ENCODE peak calls at places on chromosome 21, in ten cellular contexts. S, H, X, E, R, G, J, T, C and P are unnamed samples.

GRCh38 chr21:39003982-39004775 is 179.1 kb downstream of the PSMG1 start:
- DNase-seq in S (no peak), H (peak), X (no peak), E (no peak), R (no peak), G (no peak), J (no peak), T (no peak), C (no peak), P (peak)

GRCh38 chr21:38824124-38824822 is 18.5 kb downstream of the ETS2 start:
- DNase-seq in S (no peak), H (no peak), X (no peak), E (no peak), R (no peak), G (no peak), J (no peak), T (peak), C (no peak), P (no peak)

GRCh38 chr21:41897047-41897669 is 18.0 kb upstream of the PRDM15 start:
- DNase-seq in S (no peak), H (no peak), X (no peak), E (no peak), R (no peak), G (no peak), J (no peak), T (no peak), C (no peak), P (no peak)

GRCh38 chr21:44999972-45000636 is 60.3 kb downstream of the SLX9 start:
- DNase-seq in S (no peak), H (no peak), X (peak), E (no peak), R (peak), G (no peak), J (no peak), T (no peak), C (peak), P (peak)

GRCh38 chr21:35394634-35395369 is 345.7 kb upstream of the RUNX1 start:
- DNase-seq in S (no peak), H (no peak), X (no peak), E (no peak), R (no peak), G (no peak), J (no peak), T (no peak), C (no peak), P (no peak)

GRCh38 chr21:35239811-35240219 is 190.7 kb upstream of the RUNX1 start:
- DNase-seq in S (no peak), H (no peak), X (peak), E (no peak), R (no peak), G (no peak), J (no peak), T (no peak), C (no peak), P (peak)

GRCh38 chr21:33844890-33845205 is 70.8 kb downstream of the ATP5PO start:
- DNase-seq in S (no peak), H (no peak), X (no peak), E (no peak), R (no peak), G (no peak), J (no peak), T (no peak), C (no peak), P (no peak)

GRCh38 chr21:32702702-32703101 is 25.1 kb downstream of the SYNJ1 start:
- DNase-seq in S (no peak), H (no peak), X (no peak), E (no peak), R (no peak), G (no peak), J (no peak), T (peak), C (no peak), P (no peak)

GRCh38 chr21:44800103-44800502 is 1.5 kb downstream of the UBE2G2 start:
- DNase-seq in S (no peak), H (no peak), X (no peak), E (no peak), R (no peak), G (peak), J (no peak), T (peak), C (no peak), P (no peak)

GRCh38 chr21:45987121-45987711 is 5.6 kb downstream of the COL6A1 start:
- DNase-seq in S (no peak), H (no peak), X (peak), E (no peak), R (peak), G (no peak), J (no peak), T (no peak), C (no peak), P (peak)

GRCh38 chr21:19810779-19811178 is 1187.4 kb upstream of the NCAM2 start:
- DNase-seq in S (no peak), H (no peak), X (no peak), E (no peak), R (no peak), G (no peak), J (no peak), T (no peak), C (no peak), P (no peak)

GRCh38 chr21:38965910-38966504 is 160.3 kb downstream of the ETS2 start:
- DNase-seq in S (no peak), H (no peak), X (no peak), E (no peak), R (no peak), G (peak), J (no peak), T (peak), C (peak), P (no peak)

GRCh38 chr21:34333150-34333739 is 30.6 kb upstream of the KCNE2 start:
- DNase-seq in S (no peak), H (no peak), X (no peak), E (no peak), R (no peak), G (no peak), J (no peak), T (no peak), C (no peak), P (no peak)

GRCh38 chr21:46041183-46041582 is 56.7 kb upstream of the COL6A2 start:
- DNase-seq in S (no peak), H (no peak), X (no peak), E (no peak), R (no peak), G (no peak), J (no peak), T (no peak), C (no peak), P (no peak)

GRCh38 chr21:39347537-39347936 is 1.4 kb downstream of the HMGN1 start:
- DNase-seq in S (no peak), H (no peak), X (no peak), E (no peak), R (no peak), G (no peak), J (no peak), T (peak), C (no peak), P (no peak)

GRCh38 chr21:44275041-44275440 is 10.6 kb upstream of the AIRE start:
- DNase-seq in S (no peak), H (no peak), X (no peak), E (no peak), R (no peak), G (no peak), J (no peak), T (peak), C (no peak), P (peak)

GRCh38 chr21:35641271-35642016 is 418.9 kb downstream of the SETD4 start:
- DNase-seq in S (no peak), H (no peak), X (no peak), E (no peak), R (no peak), G (no peak), J (no peak), T (no peak), C (no peak), P (no peak)

GRCh38 chr21:32189688-32190483 is 89.0 kb downstream of the MIS18A start:
- DNase-seq in S (no peak), H (no peak), X (no peak), E (no peak), R (no peak), G (no peak), J (no peak), T (no peak), C (no peak), P (no peak)

GRCh38 chr21:26637346-26637745 is 64.3 kb upstream of the CYYR1 start:
- DNase-seq in S (no peak), H (no peak), X (no peak), E (no peak), R (no peak), G (no peak), J (no peak), T (no peak), C (no peak), P (no peak)

GRCh38 chr21:31260790-31261189 is 83.3 kb downstream of the TIAM1 start:
- DNase-seq in S (no peak), H (no peak), X (no peak), E (no peak), R (no peak), G (no peak), J (no peak), T (no peak), C (no peak), P (no peak)

GRCh38 chr21:35252831-35253230 is 203.7 kb upstream of the RUNX1 start:
- DNase-seq in S (no peak), H (no peak), X (no peak), E (no peak), R (no peak), G (no peak), J (no peak), T (no peak), C (no peak), P (no peak)

GRCh38 chr21:33640697-33641338 is 723 bp downstream of the CRYZL1 start:
- DNase-seq in S (no peak), H (no peak), X (no peak), E (no peak), R (no peak), G (no peak), J (no peak), T (no peak), C (no peak), P (no peak)

GRCh38 chr21:23963454-23963853 is 1643.8 kb downstream of the MRPL39 start:
- DNase-seq in S (no peak), H (no peak), X (no peak), E (no peak), R (no peak), G (no peak), J (no peak), T (no peak), C (no peak), P (no peak)

GRCh38 chr21:31682625-31683024 is 23.1 kb downstream of the SOD1 start:
- DNase-seq in S (no peak), H (no peak), X (no peak), E (no peak), R (no peak), G (no peak), J (no peak), T (no peak), C (no peak), P (no peak)

GRCh38 chr21:45982758-45983731 is 1.5 kb downstream of the COL6A1 start:
- DNase-seq in S (no peak), H (no peak), X (peak), E (no peak), R (peak), G (no peak), J (no peak), T (no peak), C (peak), P (peak)

GRCh38 chr21:45404726-45405270 is at the start of gene COL18A1:
- DNase-seq in S (no peak), H (no peak), X (peak), E (no peak), R (no peak), G (peak), J (no peak), T (no peak), C (peak), P (peak)

GRCh38 chr21:38478782-38479181 is 19.5 kb downstream of the ERG start:
- DNase-seq in S (no peak), H (no peak), X (no peak), E (no peak), R (no peak), G (no peak), J (no peak), T (no peak), C (no peak), P (no peak)

GRCh38 chr21:18887922-18888602 is 484.5 kb upstream of the TMPRSS15 start:
- DNase-seq in S (no peak), H (no peak), X (no peak), E (no peak), R (no peak), G (no peak), J (no peak), T (peak), C (no peak), P (no peak)

GRCh38 chr21:37700641-37701202 is 215.5 kb downstream of the KCNJ6 start:
- DNase-seq in S (no peak), H (no peak), X (no peak), E (no peak), R (no peak), G (no peak), J (no peak), T (peak), C (no peak), P (peak)

GRCh38 chr21:39208624-39209333 is 25.5 kb upstream of the PSMG1 start:
- DNase-seq in S (no peak), H (no peak), X (no peak), E (no peak), R (no peak), G (no peak), J (no peak), T (peak), C (no peak), P (no peak)

GRCh38 chr21:19507682-19508260 is 1104.2 kb upstream of the TMPRSS15 start:
- DNase-seq in S (no peak), H (no peak), X (no peak), E (no peak), R (no peak), G (no peak), J (no peak), T (no peak), C (no peak), P (no peak)

GRCh38 chr21:34004013-34004938 is 69.1 kb upstream of the MRPS6 start:
- DNase-seq in S (no peak), H (no peak), X (no peak), E (no peak), R (no peak), G (no peak), J (no peak), T (no peak), C (no peak), P (peak)

GRCh38 chr21:45016031-45016430 is 58.3 kb upstream of the ADARB1 start:
- DNase-seq in S (no peak), H (no peak), X (peak), E (no peak), R (no peak), G (no peak), J (no peak), T (no peak), C (no peak), P (no peak)

GRCh38 chr21:19322360-19322759 is 918.8 kb upstream of the TMPRSS15 start:
- DNase-seq in S (no peak), H (no peak), X (no peak), E (no peak), R (no peak), G (no peak), J (no peak), T (peak), C (no peak), P (no peak)

GRCh38 chr21:27802816-27803475 is 836.1 kb upstream of the ADAMTS5 start:
- DNase-seq in S (no peak), H (no peak), X (no peak), E (no peak), R (no peak), G (peak), J (no peak), T (peak), C (no peak), P (no peak)

GRCh38 chr21:14542638-14543037 is 3.5 kb downstream of the SAMSN1 start:
- DNase-seq in S (no peak), H (no peak), X (no peak), E (no peak), R (no peak), G (no peak), J (no peak), T (no peak), C (no peak), P (no peak)
- H3K27ac ChIP-seq in S (peak), H (no peak), X (no peak), E (peak), R (no peak), G (peak), J (peak), T (no peak), C (no peak), P (no peak)

DNA sequence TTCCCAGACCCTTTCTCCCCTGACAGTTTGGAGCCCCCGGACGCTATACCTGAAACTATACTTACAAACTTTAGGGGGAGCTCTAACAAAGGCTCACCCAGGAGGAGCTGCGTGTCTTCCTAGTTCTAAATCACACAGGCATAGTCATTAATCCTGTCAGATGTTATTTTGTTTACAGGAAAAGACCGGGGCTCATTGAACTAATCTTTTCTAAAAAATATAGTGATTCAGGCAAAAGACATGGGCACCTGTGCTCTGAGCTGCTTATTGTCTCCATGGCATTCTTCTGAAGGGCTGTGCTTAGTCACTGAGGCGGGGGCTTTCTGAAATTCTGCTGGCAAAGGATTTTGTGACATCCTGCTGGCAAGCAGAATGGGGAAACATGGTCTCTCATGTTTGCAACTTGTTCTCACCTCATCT is 1577.0 kb downstream of the NCAM2 start:
- DNase-seq in S (no peak), H (no peak), X (no peak), E (no peak), R (no peak), G (no peak), J (no peak), T (no peak), C (no peak), P (no peak)
- H3K27ac ChIP-seq in S (no peak), H (no peak), X (no peak), E (no peak), R (no peak), G (no peak), J (no peak), T (no peak), C (no peak), P (no peak)

DNA sequence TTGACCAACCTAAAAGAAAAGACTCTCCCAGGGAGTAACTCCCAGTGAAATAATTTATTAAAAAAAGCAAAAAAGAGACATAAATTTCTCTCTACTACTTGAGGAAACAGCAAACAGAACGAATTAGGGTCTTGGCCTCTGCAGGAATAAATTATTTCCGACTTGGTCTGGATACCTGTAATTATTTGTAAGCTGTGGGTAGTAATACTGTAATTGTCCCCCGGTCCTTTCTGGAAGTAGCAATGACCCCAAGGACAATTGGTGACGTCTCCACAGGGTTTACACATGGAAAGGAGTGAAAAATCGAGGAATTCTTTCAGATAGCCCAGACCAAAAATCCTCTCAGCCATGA is 3.7 kb upstream of the SIM2 start:
- DNase-seq in S (no peak), H (no peak), X (no peak), E (no peak), R (no peak), G (no peak), J (no peak), T (no peak), C (no peak), P (no peak)
- H3K27ac ChIP-seq in S (no peak), H (no peak), X (no peak), E (no peak), R (no peak), G (peak), J (no peak), T (no peak), C (no peak), P (no peak)

DNA sequence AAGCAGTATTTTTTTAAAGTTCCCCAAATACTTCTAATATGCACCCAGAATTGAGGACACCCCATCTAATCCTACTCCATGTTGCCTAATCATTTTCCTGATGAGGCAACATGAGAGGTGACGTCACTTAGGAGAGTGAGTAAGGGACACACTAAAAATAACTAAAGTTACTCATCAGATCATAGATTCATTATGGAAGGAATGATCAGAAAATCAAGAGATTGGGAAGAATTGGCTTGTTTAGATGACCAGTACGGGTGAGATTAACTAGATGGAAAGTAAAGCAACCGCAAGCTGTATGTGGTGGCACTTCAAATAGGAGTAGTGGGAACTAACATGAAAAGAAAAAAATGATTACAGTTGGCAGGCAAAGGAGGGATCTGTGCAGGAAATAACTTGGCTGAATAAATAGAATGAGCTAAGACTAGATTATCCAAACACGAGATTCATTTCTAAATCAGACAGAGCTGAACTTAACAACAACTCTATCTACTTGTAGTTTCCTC is 61.4 kb upstream of the CXADR start:
- DNase-seq in S (no peak), H (no peak), X (no peak), E (no peak), R (peak), G (no peak), J (no peak), T (no peak), C (no peak), P (no peak)
- H3K27ac ChIP-seq in S (no peak), H (no peak), X (no peak), E (no peak), R (no peak), G (no peak), J (no peak), T (no peak), C (no peak), P (no peak)

GRCh38 chr21:42983869-42984268 is 9.5 kb downstream of the PKNOX1 start:
- DNase-seq in S (no peak), H (no peak), X (no peak), E (no peak), R (no peak), G (no peak), J (no peak), T (no peak), C (no peak), P (no peak)

GRCh38 chr21:42986125-42986783 is 11.9 kb downstream of the PKNOX1 start:
- DNase-seq in S (no peak), H (no peak), X (no peak), E (no peak), R (no peak), G (no peak), J (no peak), T (no peak), C (no peak), P (no peak)

GRCh38 chr21:42991992-42992740 is 17.8 kb downstream of the PKNOX1 start:
- DNase-seq in S (no peak), H (no peak), X (peak), E (no peak), R (peak), G (no peak), J (no peak), T (no peak), C (peak), P (peak)

GRCh38 chr21:42990251-42990650 is 15.9 kb downstream of the PKNOX1 start:
- DNase-seq in S (no peak), H (no peak), X (no peak), E (no peak), R (no peak), G (no peak), J (no peak), T (no peak), C (no peak), P (no peak)

DNA sequence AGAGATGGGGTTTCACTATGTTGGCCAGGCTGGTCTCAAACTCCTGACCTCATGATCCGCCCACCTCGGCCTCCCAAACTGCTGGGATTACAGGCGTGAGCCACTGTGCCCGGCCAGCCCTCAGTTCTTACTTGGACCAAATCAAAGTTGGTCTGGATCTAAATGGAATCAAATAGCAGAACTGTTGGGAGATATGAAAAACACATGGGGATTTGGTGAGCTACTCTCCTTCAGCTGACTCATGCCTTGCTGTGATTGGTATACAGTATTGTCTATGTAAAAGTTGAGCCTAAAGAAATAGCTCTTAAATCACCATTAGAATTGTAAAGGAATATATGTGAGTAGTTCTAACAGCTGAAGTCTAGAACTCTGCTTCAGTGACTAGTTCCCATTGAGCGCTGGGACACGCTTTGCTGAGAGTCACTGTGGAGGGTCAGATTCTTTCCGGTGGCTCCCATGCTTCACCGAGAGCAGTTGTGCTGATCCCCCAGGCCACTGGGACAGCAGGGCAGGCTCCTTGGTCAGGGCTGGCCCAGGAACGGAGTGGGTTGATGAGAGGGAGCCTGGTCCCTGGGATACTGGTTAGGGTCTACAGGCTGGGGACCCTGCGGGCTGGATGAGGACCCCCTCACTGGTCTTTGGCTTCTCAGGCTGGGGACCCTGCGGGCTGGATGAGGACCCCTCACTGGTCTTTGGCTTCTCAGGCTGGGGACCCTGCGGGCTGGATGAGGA is 14.0 kb downstream of the PKNOX1 start:
- DNase-seq in S (no peak), H (no peak), X (no peak), E (no peak), R (no peak), G (no peak), J (no peak), T (no peak), C (no peak), P (no peak)
- H3K27ac ChIP-seq in S (no peak), H (no peak), X (no peak), E (no peak), R (no peak), G (no peak), J (no peak), T (no peak), C (no peak), P (no peak)